ENCODE peak calls at places on chromosomes 5 and 9, in eight cellular contexts. R is NCI-H460; B is HT-29; U is LoVo; G is HFF-Myc; D is activated CD4-positive, CD25-positive, alpha-beta regulatory T cell; M is HEK293T; T is AG09319. H is an unnamed sample.

GRCh38 chr9:124286292-124286931 is 28.7 kb downstream of the NEK6 start:
- DNase-seq in R (no peak), B (peak), U (no peak), G (peak), D (peak), M (no peak), T (peak), H (no peak)

GRCh38 chr9:74379718-74380117 is 117.4 kb upstream of the RORB start:
- DNase-seq in R (peak), B (peak), U (peak), G (no peak), D (no peak), M (peak), T (no peak), H (no peak)

GRCh38 chr5:156329197-156329611 is 2.2 kb downstream of the SGCD start:
- DNase-seq in R (no peak), B (no peak), U (no peak), G (peak), D (no peak), M (no peak), T (peak), H (no peak)

GRCh38 chr5:67494186-67494842 is 297.7 kb upstream of the CD180 start:
- DNase-seq in R (no peak), B (no peak), U (no peak), G (no peak), D (no peak), M (no peak), T (no peak), H (no peak)

GRCh38 chr5:72408127-72408526 is 88.0 kb downstream of the PTCD2 start:
- DNase-seq in R (no peak), B (no peak), U (no peak), G (no peak), D (no peak), M (no peak), T (no peak), H (no peak)

GRCh38 chr5:147290261-147290660 is 55.4 kb downstream of the STK32A start:
- DNase-seq in R (no peak), B (no peak), U (no peak), G (no peak), D (no peak), M (no peak), T (no peak), H (no peak)

GRCh38 chr5:1402611-1403255 is 42.5 kb downstream of the SLC6A3 start:
- DNase-seq in R (no peak), B (no peak), U (no peak), G (no peak), D (no peak), M (no peak), T (no peak), H (no peak)

GRCh38 chr5:113950186-113950585 is 411.7 kb upstream of the KCNN2 start:
- DNase-seq in R (no peak), B (no peak), U (no peak), G (no peak), D (no peak), M (no peak), T (no peak), H (no peak)

GRCh38 chr5:126919566-126919965 is 110.8 kb downstream of the MARCHF3 start:
- DNase-seq in R (no peak), B (no peak), U (no peak), G (no peak), D (no peak), M (no peak), T (no peak), H (no peak)

GRCh38 chr9:27801511-27801910 is 228.2 kb upstream of the C9orf72 start:
- DNase-seq in R (no peak), B (no peak), U (no peak), G (no peak), D (no peak), M (no peak), T (no peak), H (no peak)

GRCh38 chr5:167643616-167644015 is 647.8 kb upstream of the WWC1 start:
- DNase-seq in R (no peak), B (no peak), U (no peak), G (no peak), D (no peak), M (no peak), T (no peak), H (no peak)

GRCh38 chr5:11251242-11251641 is 490.2 kb upstream of the DAP start:
- DNase-seq in R (peak), B (no peak), U (no peak), G (no peak), D (no peak), M (no peak), T (no peak), H (no peak)

GRCh38 chr9:135023816-135024405 is 63.6 kb upstream of the OLFM1 start:
- DNase-seq in R (no peak), B (no peak), U (no peak), G (no peak), D (no peak), M (no peak), T (no peak), H (no peak)

GRCh38 chr5:74309050-74309449 is 331.5 kb downstream of the ENC1 start:
- DNase-seq in R (no peak), B (no peak), U (no peak), G (no peak), D (no peak), M (no peak), T (no peak), H (no peak)

GRCh38 chr5:148844433-148845279 is 18.2 kb downstream of the ADRB2 start:
- DNase-seq in R (no peak), B (no peak), U (no peak), G (no peak), D (no peak), M (no peak), T (no peak), H (no peak)

GRCh38 chr5:97658116-97658900 is 475.3 kb upstream of the RIOK2 start:
- DNase-seq in R (no peak), B (no peak), U (no peak), G (no peak), D (no peak), M (no peak), T (no peak), H (no peak)

GRCh38 chr5:33244441-33245150 is 196.2 kb upstream of the TARS1 start:
- DNase-seq in R (no peak), B (no peak), U (no peak), G (no peak), D (no peak), M (no peak), T (no peak), H (no peak)

GRCh38 chr5:124172389-124173003 is 573.9 kb downstream of the ZNF608 start:
- DNase-seq in R (no peak), B (no peak), U (no peak), G (no peak), D (no peak), M (no peak), T (no peak), H (no peak)

GRCh38 chr5:61599370-61600140 is 267.5 kb downstream of the ZSWIM6 start:
- DNase-seq in R (no peak), B (peak), U (no peak), G (no peak), D (no peak), M (no peak), T (peak), H (no peak)

GRCh38 chr5:148843510-148844318 is 17.3 kb downstream of the ADRB2 start:
- DNase-seq in R (no peak), B (no peak), U (no peak), G (no peak), D (no peak), M (no peak), T (no peak), H (no peak)